ENCODE peak calls at places on chromosome 11, in seven cellular contexts. One of them, this sample, is unnamed.

GRCh38 chr11:105718641-105719040 is 108.8 kb downstream of the GRIA4 start:
- DNase-seq in CD4-positive, alpha-beta memory T cell: no peak
- DNase-seq in neural progenitor cell: peak
- DNase-seq in substantia nigra: no peak
- DNase-seq in heart right ventricle: no peak
- DNase-seq in right cardiac atrium: no peak
- DNase-seq in heart left ventricle: no peak
- DNase-seq in this sample: no peak

GRCh38 chr11:95154514-95154913 is 64.9 kb downstream of the ENDOD1 start:
- DNase-seq in CD4-positive, alpha-beta memory T cell: peak
- DNase-seq in substantia nigra: no peak
- DNase-seq in heart right ventricle: peak
- DNase-seq in neural progenitor cell: peak
- DNase-seq in heart left ventricle: peak
- DNase-seq in right cardiac atrium: peak
- DNase-seq in this sample: no peak

GRCh38 chr11:21625982-21626381 is 566.9 kb upstream of the ANO5 start:
- DNase-seq in CD4-positive, alpha-beta memory T cell: no peak
- DNase-seq in substantia nigra: no peak
- DNase-seq in heart right ventricle: peak
- DNase-seq in heart left ventricle: no peak
- DNase-seq in right cardiac atrium: peak
- DNase-seq in neural progenitor cell: no peak
- DNase-seq in this sample: no peak

GRCh38 chr11:27716216-27716615 is 16.0 kb upstream of the BDNF start:
- DNase-seq in heart right ventricle: no peak
- DNase-seq in CD4-positive, alpha-beta memory T cell: no peak
- DNase-seq in substantia nigra: no peak
- DNase-seq in right cardiac atrium: no peak
- DNase-seq in heart left ventricle: no peak
- DNase-seq in neural progenitor cell: no peak
- DNase-seq in this sample: no peak

GRCh38 chr11:121654506-121655480 is 202.0 kb upstream of the SORL1-AS1 start:
- DNase-seq in substantia nigra: peak
- DNase-seq in heart right ventricle: no peak
- DNase-seq in CD4-positive, alpha-beta memory T cell: no peak
- DNase-seq in heart left ventricle: no peak
- DNase-seq in neural progenitor cell: no peak
- DNase-seq in right cardiac atrium: no peak
- DNase-seq in this sample: no peak

GRCh38 chr11:14578551-14578956 is 58.4 kb upstream of the PSMA1 start:
- DNase-seq in CD4-positive, alpha-beta memory T cell: peak
- DNase-seq in heart right ventricle: peak
- DNase-seq in neural progenitor cell: no peak
- DNase-seq in heart left ventricle: no peak
- DNase-seq in substantia nigra: peak
- DNase-seq in right cardiac atrium: no peak
- DNase-seq in this sample: no peak

GRCh38 chr11:288328-289144 is at the start of gene PGGHG:
- DNase-seq in neural progenitor cell: peak
- DNase-seq in substantia nigra: no peak
- DNase-seq in CD4-positive, alpha-beta memory T cell: peak
- DNase-seq in heart right ventricle: peak
- DNase-seq in heart left ventricle: no peak
- DNase-seq in right cardiac atrium: peak
- DNase-seq in this sample: no peak

GRCh38 chr11:67644472-67645418 is 5.2 kb upstream of the TBX10 start:
- DNase-seq in heart left ventricle: no peak
- DNase-seq in neural progenitor cell: no peak
- DNase-seq in heart right ventricle: no peak
- DNase-seq in right cardiac atrium: no peak
- DNase-seq in CD4-positive, alpha-beta memory T cell: no peak
- DNase-seq in substantia nigra: no peak
- DNase-seq in this sample: no peak

GRCh38 chr11:1511937-1512496 is 25.4 kb upstream of the MOB2 start:
- DNase-seq in substantia nigra: no peak
- DNase-seq in neural progenitor cell: no peak
- DNase-seq in heart right ventricle: no peak
- DNase-seq in right cardiac atrium: peak
- DNase-seq in CD4-positive, alpha-beta memory T cell: no peak
- DNase-seq in heart left ventricle: no peak
- DNase-seq in this sample: no peak

DNA sequence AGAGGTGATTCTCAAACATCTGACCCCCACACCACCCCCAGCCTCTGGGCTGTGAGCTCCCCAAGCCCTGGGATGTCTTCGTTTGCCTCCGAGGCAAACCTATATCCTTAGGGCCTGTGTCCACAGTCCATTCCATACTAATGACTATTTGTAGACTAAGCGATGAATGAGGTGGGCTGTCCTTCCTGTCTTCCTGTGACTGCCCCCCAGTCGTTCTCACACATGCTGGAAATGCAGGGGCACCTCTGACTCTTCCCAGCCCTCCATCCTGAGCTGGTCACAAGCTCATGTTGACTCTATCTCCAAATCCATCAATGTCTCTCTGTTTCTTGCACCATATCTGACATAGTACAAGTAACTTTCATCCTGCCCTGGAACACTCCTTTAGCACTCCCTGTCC is 4.8 kb downstream of the ATG16L2 start:
- DNase-seq in right cardiac atrium: no peak
- DNase-seq in CD4-positive, alpha-beta memory T cell: no peak
- DNase-seq in heart right ventricle: no peak
- DNase-seq in neural progenitor cell: no peak
- DNase-seq in substantia nigra: no peak
- DNase-seq in heart left ventricle: no peak
- DNase-seq in this sample: no peak
- H3K27ac ChIP-seq in right cardiac atrium: no peak
- H3K27ac ChIP-seq in CD4-positive, alpha-beta memory T cell: no peak
- H3K27ac ChIP-seq in heart right ventricle: no peak
- H3K27ac ChIP-seq in neural progenitor cell: no peak
- H3K27ac ChIP-seq in substantia nigra: no peak
- H3K27ac ChIP-seq in heart left ventricle: no peak
- H3K27ac ChIP-seq in this sample: no peak

GRCh38 chr11:117226388-117227385 is 5.2 kb downstream of the PCSK7 start:
- DNase-seq in substantia nigra: no peak
- DNase-seq in heart right ventricle: peak
- DNase-seq in heart left ventricle: no peak
- DNase-seq in right cardiac atrium: peak
- DNase-seq in neural progenitor cell: peak
- DNase-seq in CD4-positive, alpha-beta memory T cell: peak
- DNase-seq in this sample: peak
- H3K27ac ChIP-seq in substantia nigra: no peak
- H3K27ac ChIP-seq in heart right ventricle: no peak
- H3K27ac ChIP-seq in heart left ventricle: no peak
- H3K27ac ChIP-seq in right cardiac atrium: no peak
- H3K27ac ChIP-seq in neural progenitor cell: no peak
- H3K27ac ChIP-seq in CD4-positive, alpha-beta memory T cell: peak
- H3K27ac ChIP-seq in this sample: no peak

DNA sequence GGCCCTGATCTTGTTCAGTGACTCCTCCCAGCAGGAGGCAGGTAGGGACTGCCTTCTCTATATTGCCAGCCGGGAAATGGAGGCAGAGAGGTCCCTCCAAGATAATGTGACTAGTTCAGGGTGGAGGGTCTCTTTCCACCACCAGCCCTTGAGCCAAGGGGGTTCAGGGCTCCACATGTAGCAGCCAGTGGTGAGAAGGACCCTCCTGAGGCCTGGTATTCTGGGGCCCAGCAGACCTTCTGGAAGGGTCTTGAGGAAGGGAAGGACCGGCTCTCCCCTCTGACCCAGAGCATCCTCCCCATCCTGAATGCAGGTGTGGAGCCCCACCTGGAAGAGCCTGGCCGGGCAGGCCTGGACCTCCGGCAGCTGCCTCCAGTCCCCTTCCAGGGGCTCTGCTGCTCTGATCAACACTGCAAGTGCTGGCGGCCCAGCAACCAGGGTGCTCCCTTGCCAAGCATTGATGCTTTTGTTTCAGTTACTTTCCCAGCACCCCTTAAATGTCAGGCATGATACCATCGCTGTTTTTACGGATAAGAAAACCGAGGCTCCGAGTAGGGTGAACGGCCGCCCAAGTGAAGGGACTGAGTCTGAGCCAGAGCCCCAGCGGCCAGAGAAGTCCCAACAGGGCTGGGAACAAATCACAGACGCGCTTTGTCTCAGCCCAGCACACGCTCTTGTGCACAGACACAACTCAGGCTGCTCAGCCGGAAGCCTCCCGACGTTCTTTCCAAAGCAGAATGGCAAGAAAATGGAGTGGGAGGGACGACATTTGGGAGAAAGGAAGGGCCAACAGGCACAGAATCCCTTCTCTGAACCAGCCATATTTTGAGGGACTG is 38.8 kb downstream of the DKK3 start:
- DNase-seq in heart right ventricle: peak
- DNase-seq in heart left ventricle: no peak
- DNase-seq in neural progenitor cell: no peak
- DNase-seq in CD4-positive, alpha-beta memory T cell: no peak
- DNase-seq in right cardiac atrium: peak
- DNase-seq in substantia nigra: peak
- DNase-seq in this sample: no peak
- H3K27ac ChIP-seq in heart right ventricle: no peak
- H3K27ac ChIP-seq in heart left ventricle: peak
- H3K27ac ChIP-seq in neural progenitor cell: no peak
- H3K27ac ChIP-seq in CD4-positive, alpha-beta memory T cell: no peak
- H3K27ac ChIP-seq in right cardiac atrium: peak
- H3K27ac ChIP-seq in substantia nigra: peak
- H3K27ac ChIP-seq in this sample: peak

DNA sequence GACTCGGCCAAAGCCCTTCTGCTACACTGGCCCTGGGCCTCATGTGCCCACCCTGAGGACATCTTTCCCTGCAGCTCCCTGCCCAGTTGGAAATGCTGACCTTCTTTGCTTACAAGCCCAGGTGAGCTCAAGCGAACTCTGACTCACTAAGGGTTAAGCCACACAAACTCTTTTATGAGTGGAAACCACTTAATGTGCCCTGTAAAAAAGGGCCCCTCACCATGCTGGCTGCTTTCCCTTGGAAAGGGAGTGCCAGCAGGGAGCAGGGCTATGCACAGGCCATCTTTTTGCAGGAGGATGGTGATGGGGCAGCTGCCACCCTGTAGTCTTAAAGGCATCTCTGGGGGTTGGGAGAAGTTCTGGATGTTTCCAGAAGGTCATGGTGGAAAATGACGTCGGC is 18.7 kb downstream of the EHF start:
- DNase-seq in heart left ventricle: no peak
- DNase-seq in heart right ventricle: no peak
- DNase-seq in neural progenitor cell: no peak
- DNase-seq in substantia nigra: no peak
- DNase-seq in CD4-positive, alpha-beta memory T cell: no peak
- DNase-seq in right cardiac atrium: no peak
- DNase-seq in this sample: no peak
- H3K27ac ChIP-seq in heart left ventricle: no peak
- H3K27ac ChIP-seq in heart right ventricle: no peak
- H3K27ac ChIP-seq in neural progenitor cell: no peak
- H3K27ac ChIP-seq in substantia nigra: no peak
- H3K27ac ChIP-seq in CD4-positive, alpha-beta memory T cell: no peak
- H3K27ac ChIP-seq in right cardiac atrium: no peak
- H3K27ac ChIP-seq in this sample: no peak

GRCh38 chr11:108497317-108498045 is 703 bp downstream of the POGLUT3 start:
- DNase-seq in substantia nigra: peak
- DNase-seq in CD4-positive, alpha-beta memory T cell: peak
- DNase-seq in heart right ventricle: peak
- DNase-seq in heart left ventricle: peak
- DNase-seq in right cardiac atrium: peak
- DNase-seq in neural progenitor cell: peak
- DNase-seq in this sample: no peak

GRCh38 chr11:108498816-108499408 is 728 bp upstream of the POGLUT3 start:
- DNase-seq in heart left ventricle: no peak
- DNase-seq in right cardiac atrium: peak
- DNase-seq in substantia nigra: no peak
- DNase-seq in CD4-positive, alpha-beta memory T cell: no peak
- DNase-seq in neural progenitor cell: no peak
- DNase-seq in heart right ventricle: no peak
- DNase-seq in this sample: no peak

GRCh38 chr11:108500169-108500568 is 2.0 kb upstream of the POGLUT3 start:
- DNase-seq in right cardiac atrium: no peak
- DNase-seq in heart left ventricle: no peak
- DNase-seq in neural progenitor cell: no peak
- DNase-seq in substantia nigra: no peak
- DNase-seq in CD4-positive, alpha-beta memory T cell: no peak
- DNase-seq in heart right ventricle: no peak
- DNase-seq in this sample: no peak

GRCh38 chr11:108496643-108497256 is 1.4 kb downstream of the POGLUT3 start:
- DNase-seq in neural progenitor cell: no peak
- DNase-seq in substantia nigra: no peak
- DNase-seq in heart right ventricle: no peak
- DNase-seq in right cardiac atrium: no peak
- DNase-seq in heart left ventricle: no peak
- DNase-seq in CD4-positive, alpha-beta memory T cell: peak
- DNase-seq in this sample: no peak

DNA sequence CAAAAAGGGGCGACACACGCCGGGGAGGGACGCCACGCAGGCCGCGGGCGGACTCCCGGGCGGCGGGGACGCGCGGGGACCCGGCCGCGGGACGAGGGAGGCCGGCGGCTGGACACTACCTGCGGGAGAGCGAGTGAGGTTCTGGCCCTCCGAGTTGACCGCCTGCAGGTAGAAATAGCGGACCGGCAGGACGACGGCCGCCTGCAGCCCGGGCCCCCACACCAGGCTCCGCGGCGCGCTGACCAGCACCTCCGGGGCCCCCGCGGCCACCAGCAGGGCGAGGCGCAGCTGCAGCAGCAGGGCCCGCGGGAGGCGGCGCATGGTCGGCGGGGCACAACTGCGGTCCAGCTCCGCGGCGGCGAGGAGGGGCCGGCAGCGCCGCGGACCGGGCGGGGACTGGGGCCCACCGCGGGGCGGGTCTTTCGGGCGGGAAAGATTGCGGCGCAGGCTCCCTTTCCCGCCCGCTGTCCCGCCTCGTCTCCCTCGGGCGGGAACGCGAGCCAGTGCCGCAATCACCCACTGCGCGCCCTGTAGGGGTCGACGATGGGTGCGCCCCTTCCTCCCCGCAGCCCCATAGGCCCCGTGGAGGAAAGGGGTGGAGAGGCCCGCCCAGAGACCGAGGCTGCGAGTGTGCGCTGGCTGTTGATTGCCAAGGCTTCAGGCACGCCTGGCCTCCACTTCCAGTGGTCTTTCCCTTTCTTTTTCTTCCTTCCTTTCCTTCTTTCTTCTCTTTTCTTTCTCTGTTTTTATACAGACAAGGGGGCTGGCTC is at the start of gene POGLUT3:
- DNase-seq in CD4-positive, alpha-beta memory T cell: peak
- DNase-seq in neural progenitor cell: peak
- DNase-seq in substantia nigra: peak
- DNase-seq in right cardiac atrium: peak
- DNase-seq in heart left ventricle: peak
- DNase-seq in heart right ventricle: peak
- DNase-seq in this sample: no peak
- H3K27ac ChIP-seq in CD4-positive, alpha-beta memory T cell: peak
- H3K27ac ChIP-seq in neural progenitor cell: peak
- H3K27ac ChIP-seq in substantia nigra: peak
- H3K27ac ChIP-seq in right cardiac atrium: peak
- H3K27ac ChIP-seq in heart left ventricle: peak
- H3K27ac ChIP-seq in heart right ventricle: peak
- H3K27ac ChIP-seq in this sample: peak